ENCODE peak calls at places on chromosomes 16 and 17, in nine cellular contexts. X is A549, U is breast epithelium, D is stomach, T is H1, W is uterus, O is transverse colon, A is heart left ventricle, L is HCT116. J is an unnamed sample.

GRCh38 chr16:68668266-68668665 is 23.2 kb downstream of the CDH3 start:
- DNase-seq in X (no peak), U (no peak), D (no peak), T (no peak), W (no peak), O (no peak), A (no peak), L (no peak), J (no peak)

GRCh38 chr17:59046192-59046591 is 60.5 kb downstream of the TRIM37 start:
- DNase-seq in X (no peak), U (no peak), D (no peak), T (no peak), W (no peak), O (no peak), A (no peak), L (no peak), J (no peak)

GRCh38 chr16:22007509-22008214 is at the start of gene MOSMO:
- DNase-seq in X (peak; percentile 46), U (peak; percentile 66), D (peak; percentile 82), T (no peak), W (peak; percentile 75), O (peak; percentile 79), A (peak; percentile 81), L (no peak), J (peak; percentile 82)

GRCh38 chr17:52157161-52157560 is 1.4 kb downstream of the CA10 start:
- DNase-seq in X (no peak), U (no peak), D (no peak), T (no peak), W (no peak), O (no peak), A (no peak), L (no peak), J (no peak)

GRCh38 chr16:1761751-1762150 is 9.6 kb downstream of the NME3 start:
- DNase-seq in X (no peak), U (no peak), D (no peak), T (no peak), W (no peak), O (no peak), A (peak; percentile 7), L (no peak), J (no peak)

GRCh38 chr17:781920-782731 is at the start of the genes GLOD4 and MRM3:
- DNase-seq in X (peak; percentile 91), U (peak; percentile 94), D (peak; percentile 97), T (no peak), W (peak; percentile 93), O (peak; percentile 95), A (peak; percentile 92), L (peak; percentile 70), J (peak; percentile 96)

GRCh38 chr17:8887834-8888703 is 20.6 kb upstream of the PIK3R6 start:
- DNase-seq in X (peak; percentile 84), U (no peak), D (no peak), T (no peak), W (no peak), O (no peak), A (peak; percentile 44), L (no peak), J (peak; percentile 87)

GRCh38 chr16:30946671-30947532 is 2.0 kb upstream of the ORAI3 start:
- DNase-seq in X (no peak), U (no peak), D (no peak), T (no peak), W (no peak), O (no peak), A (no peak), L (no peak), J (no peak)

GRCh38 chr17:19379306-19380075 is 1.2 kb downstream of the MAPK7 start:
- DNase-seq in X (no peak), U (peak; percentile 10), D (no peak), T (no peak), W (no peak), O (no peak), A (no peak), L (no peak), J (no peak)

GRCh38 chr16:89958068-89958467 is 9.5 kb downstream of the DEF8 start:
- DNase-seq in X (peak; percentile 66), U (no peak), D (no peak), T (no peak), W (no peak), O (no peak), A (no peak), L (peak; percentile 40), J (peak; percentile 79)

GRCh38 chr16:22073350-22073749 is 19.0 kb upstream of the VWA3A start:
- DNase-seq in X (no peak), U (no peak), D (no peak), T (no peak), W (no peak), O (no peak), A (no peak), L (no peak), J (no peak)

GRCh38 chr16:15644306-15644961 is 1.5 kb upstream of the MARF1 start:
- DNase-seq in X (peak; percentile 54), U (no peak), D (no peak), T (no peak), W (no peak), O (peak; percentile 38), A (no peak), L (peak; percentile 62), J (no peak)

GRCh38 chr17:2067559-2067958 is 12.7 kb downstream of the HIC1 start:
- DNase-seq in X (no peak), U (no peak), D (no peak), T (no peak), W (peak; percentile 53), O (no peak), A (no peak), L (no peak), J (no peak)

GRCh38 chr17:7838291-7839075 is 4.5 kb downstream of the KDM6B start:
- DNase-seq in X (peak; percentile 66), U (no peak), D (no peak), T (no peak), W (no peak), O (peak; percentile 53), A (no peak), L (no peak), J (peak; percentile 64)

GRCh38 chr16:15502041-15502725 is 67.8 kb downstream of the BMERB1 start:
- DNase-seq in X (peak; percentile 95), U (no peak), D (no peak), T (no peak), W (no peak), O (no peak), A (no peak), L (peak; percentile 95), J (no peak)

GRCh38 chr16:29686740-29687327 is 7.9 kb downstream of the QPRT start:
- DNase-seq in X (no peak), U (no peak), D (no peak), T (no peak), W (no peak), O (no peak), A (no peak), L (no peak), J (no peak)

GRCh38 chr16:77295896-77296295 is 96.7 kb downstream of the SYCE1L start:
- DNase-seq in X (peak; percentile 37), U (no peak), D (no peak), T (no peak), W (no peak), O (no peak), A (no peak), L (no peak), J (no peak)

GRCh38 chr17:68532826-68533225 is 20.6 kb downstream of the PRKAR1A start:
- DNase-seq in X (no peak), U (no peak), D (no peak), T (no peak), W (no peak), O (no peak), A (no peak), L (no peak), J (no peak)

DNA sequence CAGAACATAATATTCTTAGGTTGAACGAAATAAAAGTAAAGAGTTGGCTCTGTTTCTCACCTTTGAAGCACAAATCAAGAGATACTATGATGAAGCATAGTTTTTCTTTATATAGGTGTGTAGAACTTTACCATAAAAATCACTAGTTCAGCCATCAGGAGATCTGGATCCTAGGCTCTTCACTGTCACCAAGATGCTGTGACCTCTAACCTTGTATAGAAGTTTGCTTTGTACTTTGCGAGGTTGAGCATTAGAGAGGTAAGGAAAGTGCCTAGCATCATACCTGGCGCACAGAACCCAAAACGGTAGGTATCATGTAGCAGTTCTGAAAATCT is 553 bp upstream of the CDC6 start:
- DNase-seq in X (no peak), U (no peak), D (no peak), T (no peak), W (no peak), O (no peak), A (no peak), L (no peak), J (no peak)
- H3K4me3 ChIP-seq in X (no peak overlapping the region), U (peak overlapping the region; percentile 30), D (peak overlapping the region; percentile 12), T (no peak overlapping the region), W (peak overlapping the region; percentile 24), O (no peak overlapping the region), A (no peak overlapping the region), L (no peak overlapping the region), J (no peak overlapping the region)

GRCh38 chr17:81701288-81702071 is 1.7 kb upstream of the MRPL12 start:
- DNase-seq in X (no peak), U (no peak), D (no peak), T (no peak), W (no peak), O (no peak), A (no peak), L (no peak), J (no peak)
- H3K27ac ChIP-seq in X (no peak overlapping the region), U (peak overlapping the region; percentile 95), D (no peak overlapping the region), T (no peak overlapping the region), W (no peak overlapping the region), O (peak overlapping the region; percentile 99), A (no peak overlapping the region), L (peak overlapping the region; percentile 98), J (no peak overlapping the region)

DNA sequence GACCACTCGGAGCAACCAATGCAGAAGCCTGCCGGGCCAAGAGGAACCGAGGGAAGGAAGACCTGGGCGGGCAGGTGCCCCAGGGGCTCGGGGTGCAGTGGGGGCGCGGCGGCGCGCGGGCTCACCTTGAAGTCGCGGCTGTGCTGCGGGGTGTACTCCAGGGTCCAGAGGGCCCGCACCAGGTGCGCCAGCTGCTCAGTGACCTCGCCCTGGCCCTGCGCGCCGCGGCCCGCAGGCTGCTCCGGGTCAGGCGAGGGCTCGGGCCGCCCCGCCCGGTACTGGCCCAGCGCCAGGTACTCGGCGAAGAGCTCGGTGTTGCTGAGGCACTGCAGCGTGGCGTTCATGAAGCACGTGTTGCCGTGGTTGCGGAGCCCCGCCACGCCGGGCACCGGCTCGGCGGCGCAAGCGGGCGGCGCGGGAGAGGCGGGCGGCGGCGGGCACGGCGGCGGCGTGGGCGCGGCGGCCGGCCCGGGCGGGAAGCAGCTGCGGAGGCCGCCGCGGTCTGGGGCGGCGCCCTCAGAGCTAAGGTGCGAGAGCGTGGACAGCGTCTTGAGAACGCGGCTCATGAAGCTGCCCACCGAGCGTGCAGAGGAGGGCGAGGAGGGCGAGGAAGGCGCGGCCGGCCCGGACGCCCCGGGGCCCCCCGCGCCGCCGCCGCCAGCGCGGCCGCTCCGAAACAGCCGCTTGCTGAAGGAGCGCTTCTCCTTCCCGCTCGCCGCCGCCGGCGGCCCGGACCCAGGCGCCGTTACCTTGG is 562 bp downstream of the USP31 start:
- DNase-seq in X (peak; percentile 59), U (peak; percentile 69), D (peak; percentile 76), T (no peak), W (peak; percentile 76), O (peak; percentile 83), A (peak; percentile 75), L (no peak), J (peak; percentile 79)
- TF ChIP-seq POLR2A in X (no peak), U (no peak), D (no peak), T (no peak), W (no peak), O (no peak), A (no peak), L (peak; percentile 11), J (no peak)

GRCh38 chr16:48246066-48246465 is 1.3 kb downstream of the ABCC11 start:
- DNase-seq in X (no peak), U (no peak), D (no peak), T (no peak), W (no peak), O (no peak), A (no peak), L (no peak), J (no peak)
- H3K4me3 ChIP-seq in X (no peak overlapping the region), U (peak overlapping the region; percentile 87), D (peak overlapping the region; percentile 1), T (no peak overlapping the region), W (no peak overlapping the region), O (no peak overlapping the region), A (no peak overlapping the region), L (no peak overlapping the region), J (no peak overlapping the region)

J was measured in testis.